ENCODE peak calls at places on chromosomes 3 and 15, in five cellular contexts. E is esophagus muscularis mucosa, T is HepG2, W is SK-N-SH, L is GM12891. P is an unnamed sample.

GRCh38 chr3:27686642-27687041 is 35.5 kb downstream of the EOMES start:
- DNase-seq in E (no peak), T (no peak), W (no peak), L (no peak), P (no peak)

GRCh38 chr3:73255609-73256029 is 194.2 kb downstream of the EBLN2 start:
- DNase-seq in E (no peak), T (no peak), W (peak), L (no peak), P (no peak)

GRCh38 chr3:188583476-188584161 is 429.7 kb downstream of the LPP start:
- DNase-seq in E (no peak), T (no peak), W (no peak), L (no peak), P (no peak)

GRCh38 chr3:124322966-124323365 is 331.0 kb upstream of the ROPN1 start:
- DNase-seq in E (no peak), T (no peak), W (no peak), L (no peak), P (no peak)

GRCh38 chr15:33226559-33227181 is 32.2 kb upstream of the FMN1 start:
- DNase-seq in E (peak), T (no peak), W (peak), L (no peak), P (no peak)

GRCh38 chr3:185995352-185995751 is 57.5 kb upstream of the TRA2B start:
- DNase-seq in E (no peak), T (no peak), W (no peak), L (no peak), P (no peak)

GRCh38 chr3:160130950-160131349 is 94.3 kb upstream of the C3orf80 start:
- DNase-seq in E (no peak), T (no peak), W (no peak), L (no peak), P (no peak)

GRCh38 chr3:109702252-109702651 is 364.9 kb upstream of the DPPA4 start:
- DNase-seq in E (no peak), T (no peak), W (no peak), L (no peak), P (no peak)

GRCh38 chr3:177071496-177072156 is 125.7 kb downstream of the TBL1XR1 start:
- DNase-seq in E (no peak), T (no peak), W (no peak), L (no peak), P (no peak)

GRCh38 chr3:134445631-134446030 is 40.2 kb downstream of the ANAPC13 start:
- DNase-seq in E (no peak), T (no peak), W (no peak), L (no peak), P (peak)

GRCh38 chr15:101347454-101347853 is 52.4 kb upstream of the SNRPA1 start:
- DNase-seq in E (no peak), T (no peak), W (no peak), L (no peak), P (no peak)

GRCh38 chr15:101346928-101347327 is 51.9 kb upstream of the SNRPA1 start:
- DNase-seq in E (no peak), T (no peak), W (no peak), L (no peak), P (no peak)

GRCh38 chr15:101349497-101349951 is 54.5 kb upstream of the SNRPA1 start:
- DNase-seq in E (no peak), T (no peak), W (no peak), L (no peak), P (no peak)

GRCh38 chr15:101348015-101348414 is 53.0 kb upstream of the SNRPA1 start:
- DNase-seq in E (no peak), T (no peak), W (no peak), L (no peak), P (no peak)

GRCh38 chr15:101348643-101349496 is 53.8 kb upstream of the SNRPA1 start:
- DNase-seq in E (no peak), T (no peak), W (no peak), L (no peak), P (no peak)
- TF ChIP-seq POLR2AphosphoS5 in E (no peak), T (no peak), W (no peak), L (no peak), P (no peak)

GRCh38 chr3:83453010-83453409 is 1505.8 kb upstream of the CADM2 start:
- DNase-seq in E (no peak), T (no peak), W (no peak), L (no peak), P (no peak)
- TF ChIP-seq POLR2AphosphoS5 in E (no peak), T (no peak), W (no peak), L (no peak), P (no peak)

GRCh38 chr15:64775551-64776401 is at the start of gene RBPMS2:
- DNase-seq in E (no peak), T (no peak), W (peak), L (peak), P (no peak)
- TF ChIP-seq POLR2AphosphoS5 in E (no peak), T (no peak), W (no peak), L (no peak), P (no peak)

GRCh38 chr3:150237490-150237889 is 170.6 kb upstream of the TSC22D2 start:
- DNase-seq in E (no peak), T (no peak), W (no peak), L (no peak), P (no peak)
- TF ChIP-seq POLR2AphosphoS5 in E (no peak), T (no peak), W (peak), L (no peak), P (no peak)

GRCh38 chr15:50229336-50229735 is 36.2 kb downstream of the HDC start:
- DNase-seq in E (peak), T (no peak), W (peak), L (no peak), P (no peak)

GRCh38 chr15:50228866-50229265 is 36.7 kb downstream of the HDC start:
- DNase-seq in E (peak), T (no peak), W (no peak), L (no peak), P (no peak)

GRCh38 chr15:50232791-50233190 is 32.7 kb downstream of the HDC start:
- DNase-seq in E (peak), T (no peak), W (no peak), L (no peak), P (no peak)

GRCh38 chr15:50233192-50233736 is 32.3 kb downstream of the HDC start:
- DNase-seq in E (no peak), T (no peak), W (no peak), L (no peak), P (no peak)

GRCh38 chr15:50231761-50232160 is 33.8 kb downstream of the HDC start:
- DNase-seq in E (peak), T (no peak), W (no peak), L (no peak), P (no peak)
- TF ChIP-seq POLR2AphosphoS5 in E (no peak), T (no peak), W (no peak), L (no peak), P (no peak)

GRCh38 chr15:60611592-60612346 is 132.8 kb upstream of the ICE2 start:
- DNase-seq in E (no peak), T (no peak), W (no peak), L (no peak), P (no peak)

GRCh38 chr15:60601098-60601497 is 122.2 kb upstream of the ICE2 start:
- DNase-seq in E (no peak), T (no peak), W (no peak), L (no peak), P (no peak)

GRCh38 chr15:60602323-60602722 is 123.4 kb upstream of the ICE2 start:
- DNase-seq in E (no peak), T (no peak), W (no peak), L (no peak), P (no peak)

DNA sequence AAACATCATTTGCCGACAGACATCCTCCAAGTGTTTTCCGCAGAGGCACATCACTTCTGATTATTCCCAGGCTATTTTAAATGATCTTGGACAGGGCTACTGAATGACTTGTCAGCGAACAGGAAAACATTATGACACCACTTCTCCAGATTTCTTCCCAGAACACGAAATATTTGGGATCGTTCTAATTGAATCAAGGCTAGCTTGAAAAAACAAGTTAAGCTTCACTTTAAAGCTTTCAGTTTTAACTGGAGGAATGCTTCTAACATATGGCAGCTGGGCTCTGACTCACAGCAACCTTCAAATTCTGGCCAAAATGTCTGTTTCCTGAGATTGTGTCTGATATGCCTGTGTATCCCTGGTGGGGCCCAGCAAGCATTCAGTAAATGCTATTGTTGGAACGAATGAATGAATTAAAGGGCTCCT is 127.0 kb upstream of the ICE2 start:
- DNase-seq in E (no peak), T (no peak), W (peak), L (no peak), P (no peak)
- TF ChIP-seq POLR2AphosphoS5 in E (no peak), T (no peak), W (peak), L (no peak), P (no peak)

GRCh38 chr3:194269610-194270145 is 81.5 kb downstream of the CPN2 start:
- DNase-seq in E (peak), T (no peak), W (peak), L (no peak), P (peak)

GRCh38 chr3:194271459-194272035 is 79.6 kb downstream of the CPN2 start:
- DNase-seq in E (no peak), T (no peak), W (no peak), L (no peak), P (no peak)

GRCh38 chr3:194268659-194269487 is 82.3 kb downstream of the CPN2 start:
- DNase-seq in E (no peak), T (no peak), W (no peak), L (no peak), P (peak)

GRCh38 chr3:194272221-194272620 is 78.9 kb downstream of the CPN2 start:
- DNase-seq in E (no peak), T (no peak), W (no peak), L (no peak), P (peak)

GRCh38 chr3:194270627-194271458 is 80.3 kb downstream of the CPN2 start:
- DNase-seq in E (peak), T (peak), W (peak), L (no peak), P (peak)
- TF ChIP-seq POLR2AphosphoS5 in E (peak), T (no peak), W (peak), L (no peak), P (peak)

GRCh38 chr15:75698399-75698747 is 14.3 kb downstream of the CSPG4 start:
- DNase-seq in E (no peak), T (no peak), W (no peak), L (no peak), P (no peak)
- TF ChIP-seq POLR2AphosphoS5 in E (no peak), T (no peak), W (no peak), L (no peak), P (no peak)